ENCODE peak calls at places on chromosomes 13 and 19, in five cellular contexts. H is NCI-H1092; M is left lung; D is stimulated activated CD8-positive, alpha-beta memory T cell treated with anti-CD3 and anti-CD28 coated beads, Interleukin-2, amount 100 ng/mL, for 1 hour; X is activated T-helper 2 cell treated with anti-CD3 and anti-CD28 coated beads, Interferon-gamma antibody, Interleukin-2, Interleukin-4, amounts not matched to agents 10 μg/mL and 5 μg/mL and 100 μg/mL, durations not matched to agents 14 hours and 24 hours and 36 hours. U is an unnamed sample.
A peak's percentile ranks its signal among the peaks of the same experiment; 100 is the strongest.

GRCh38 chr13:45206340-45206739 is 5.5 kb upstream of the KCTD4 start:
- DNase-seq in H (no peak), M (no peak), D (no peak), X (no peak), U (no peak)

GRCh38 chr13:99871249-99871898 is 100.2 kb downstream of the ZIC5 start:
- DNase-seq in H (peak; percentile 48), M (no peak), D (no peak), X (no peak), U (no peak)

GRCh38 chr19:9043524-9043923 is 33.3 kb upstream of the MUC16 start:
- DNase-seq in H (no peak), M (no peak), D (no peak), X (no peak), U (no peak)

GRCh38 chr13:110812111-110812868 is 98.8 kb downstream of the ING1 start:
- DNase-seq in H (no peak), M (no peak), D (no peak), X (no peak), U (no peak)

GRCh38 chr13:30806784-30807183 is 71.4 kb downstream of the ALOX5AP start:
- DNase-seq in H (no peak), M (no peak), D (no peak), X (no peak), U (no peak)

GRCh38 chr19:29525901-29526729 is at the start of gene VSTM2B:
- DNase-seq in H (no peak), M (no peak), D (no peak), X (no peak), U (no peak)

GRCh38 chr13:37446503-37446902 is 152.1 kb downstream of the POSTN start:
- DNase-seq in H (no peak), M (peak; percentile 36), D (no peak), X (no peak), U (no peak)

GRCh38 chr19:58330458-58330857 is 3.7 kb downstream of the ZSCAN22 start:
- DNase-seq in H (no peak), M (no peak), D (no peak), X (no peak), U (no peak)

GRCh38 chr19:3565177-3565576 is 7.6 kb upstream of the HMG20B start:
- DNase-seq in H (no peak), M (no peak), D (no peak), X (no peak), U (no peak)

GRCh38 chr19:7682175-7682855 is 1.7 kb downstream of the TRAPPC5 start:
- DNase-seq in H (no peak), M (no peak), D (no peak), X (no peak), U (no peak)

GRCh38 chr19:45638930-45639729 is at the start of gene EML2:
- DNase-seq in H (no peak), M (peak; percentile 68), D (no peak), X (peak; percentile 56), U (peak; percentile 83)

GRCh38 chr13:110306960-110307696 is at the start of the genes COL4A1 and COL4A2:
- DNase-seq in H (no peak), M (peak; percentile 56), D (no peak), X (no peak), U (no peak)

GRCh38 chr19:30556230-30556711 is 184.1 kb downstream of the ZNF536 start:
- DNase-seq in H (no peak), M (no peak), D (no peak), X (no peak), U (no peak)

GRCh38 chr13:110347088-110347487 is 40.0 kb downstream of the COL4A2 start:
- DNase-seq in H (no peak), M (no peak), D (no peak), X (no peak), U (no peak)

GRCh38 chr13:74316531-74316930 is 182.3 kb upstream of the KLF12 start:
- DNase-seq in H (no peak), M (no peak), D (no peak), X (no peak), U (no peak)

GRCh38 chr13:62060570-62060969 is 644.9 kb upstream of the PCDH20 start:
- DNase-seq in H (no peak), M (no peak), D (no peak), X (no peak), U (no peak)

GRCh38 chr19:3753631-3754410 is 7.7 kb downstream of the APBA3 start:
- DNase-seq in H (no peak), M (no peak), D (no peak), X (no peak), U (no peak)

GRCh38 chr13:23599083-23599925 is 29.1 kb downstream of the TNFRSF19 start:
- DNase-seq in H (no peak), M (no peak), D (no peak), X (no peak), U (no peak)